ENCODE peak calls at places on chromosome 15, in ten cellular contexts. H, K, R, E, F, T, G, J, A and D are unnamed samples.
A peak's percentile ranks its signal among the peaks of the same experiment; 100 is the strongest.

GRCh38 chr15:68312701-68313204 is 35.2 kb downstream of the FEM1B start:
- DNase-seq in H (no peak), T (peak; percentile 31), J (no peak), G (no peak), F (no peak), R (peak; percentile 8), E (no peak), K (peak; percentile 15), A (peak; percentile 61), D (no peak)

GRCh38 chr15:82572311-82572710 is 32.1 kb upstream of the RPS17 start:
- DNase-seq in J (no peak), A (no peak), R (no peak), T (no peak), F (no peak), G (no peak), E (no peak), K (no peak), H (no peak), D (no peak)

GRCh38 chr15:56351957-56352506 is 13.2 kb upstream of the TEX9 start:
- DNase-seq in H (no peak), R (no peak), K (no peak), G (no peak), E (no peak), F (no peak), J (no peak), A (no peak), T (no peak), D (no peak)

GRCh38 chr15:52656412-52656811 is 22.8 kb downstream of the ATOSA start:
- DNase-seq in F (no peak), H (no peak), G (no peak), A (no peak), J (no peak), T (no peak), K (no peak), E (no peak), R (no peak), D (no peak)

GRCh38 chr15:87483468-87483867 is 773.1 kb downstream of the NTRK3 start:
- DNase-seq in T (no peak), F (no peak), R (no peak), K (no peak), G (no peak), J (no peak), H (no peak), E (no peak), A (no peak), D (no peak)

GRCh38 chr15:83322061-83322460 is 37.6 kb upstream of the BNC1 start:
- DNase-seq in H (no peak), A (no peak), E (no peak), F (no peak), K (no peak), J (no peak), R (no peak), G (no peak), T (no peak), D (no peak)

GRCh38 chr15:61549727-61550126 is 320.6 kb upstream of the RORA start:
- DNase-seq in R (no peak), F (no peak), T (peak; percentile 62), A (no peak), J (no peak), K (no peak), G (no peak), H (no peak), E (no peak), D (no peak)

GRCh38 chr15:59995568-59996349 is 8.4 kb upstream of the FOXB1 start:
- DNase-seq in T (no peak), R (no peak), E (no peak), A (no peak), K (no peak), G (no peak), F (no peak), H (no peak), J (no peak), D (no peak)

GRCh38 chr15:85405467-85405866 is 25.1 kb downstream of the AKAP13 start:
- DNase-seq in F (no peak), A (no peak), G (no peak), K (no peak), R (no peak), J (no peak), E (no peak), T (no peak), H (no peak), D (no peak)
- H3K4me1 ChIP-seq in F (peaks cover 14% of the 10 kb centered on the region), A (peaks cover 45% of the 10 kb centered on the region), G (peaks cover 72% of the 10 kb centered on the region), K (peaks cover 27% of the 10 kb centered on the region), R (peaks cover 59% of the 10 kb centered on the region), J (peaks cover 79% of the 10 kb centered on the region), E (peaks cover 63% of the 10 kb centered on the region), T (no peaks in the 10 kb centered on the region), H (peaks cover 19% of the 10 kb centered on the region), D (peaks cover 73% of the 10 kb centered on the region)

DNA sequence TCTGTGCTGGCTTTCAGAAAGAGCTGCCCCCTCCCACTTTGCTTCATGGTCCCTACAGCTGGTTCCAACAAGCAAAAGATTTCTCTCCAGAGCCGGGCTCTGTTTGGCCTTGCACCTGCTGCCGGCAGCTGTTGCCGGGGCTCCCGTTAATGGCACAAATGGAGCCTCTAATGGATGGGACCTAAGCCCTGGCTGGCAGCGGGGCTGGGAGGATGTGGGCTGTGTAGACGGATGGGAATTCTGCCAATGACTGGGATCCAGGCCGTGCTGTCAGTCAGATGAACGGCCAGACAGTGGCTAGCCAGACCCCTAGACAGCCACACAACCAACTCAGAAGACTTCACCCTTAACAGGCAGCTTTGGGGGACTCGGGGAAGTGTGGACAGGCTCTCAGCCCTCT is 88.0 kb downstream of the RPLP1 start:
- DNase-seq in H (no peak), A (no peak), G (no peak), J (no peak), F (no peak), T (no peak), K (no peak), R (no peak), E (no peak), D (peak; percentile 52)
- H3K4me1 ChIP-seq in H (no peaks in the 10 kb centered on the region), A (no peaks in the 10 kb centered on the region), G (no peaks in the 10 kb centered on the region), J (peaks cover under 1% of the 10 kb centered on the region), F (no peaks in the 10 kb centered on the region), T (no peaks in the 10 kb centered on the region), K (peaks cover 5% of the 10 kb centered on the region), R (peaks cover 25% of the 10 kb centered on the region), E (no peaks in the 10 kb centered on the region), D (peaks cover 18% of the 10 kb centered on the region)

GRCh38 chr15:85976102-85976501 is 103.6 kb upstream of the AGBL1 start:
- DNase-seq in J (no peak), E (no peak), G (no peak), H (no peak), A (no peak), R (no peak), F (no peak), K (no peak), T (no peak), D (no peak)

GRCh38 chr15:85973584-85974347 is 105.9 kb upstream of the AGBL1 start:
- DNase-seq in T (no peak), R (no peak), K (no peak), A (no peak), G (no peak), F (no peak), E (no peak), H (no peak), J (no peak), D (peak; percentile 52)

GRCh38 chr15:85974348-85974705 is 105.3 kb upstream of the AGBL1 start:
- DNase-seq in E (no peak), R (no peak), A (no peak), H (no peak), F (no peak), T (no peak), K (no peak), J (peak; percentile 33), G (no peak), D (no peak)

GRCh38 chr15:85974742-85975141 is 104.9 kb upstream of the AGBL1 start:
- DNase-seq in R (no peak), J (no peak), K (no peak), T (no peak), A (no peak), H (no peak), G (no peak), F (no peak), E (no peak), D (no peak)

DNA sequence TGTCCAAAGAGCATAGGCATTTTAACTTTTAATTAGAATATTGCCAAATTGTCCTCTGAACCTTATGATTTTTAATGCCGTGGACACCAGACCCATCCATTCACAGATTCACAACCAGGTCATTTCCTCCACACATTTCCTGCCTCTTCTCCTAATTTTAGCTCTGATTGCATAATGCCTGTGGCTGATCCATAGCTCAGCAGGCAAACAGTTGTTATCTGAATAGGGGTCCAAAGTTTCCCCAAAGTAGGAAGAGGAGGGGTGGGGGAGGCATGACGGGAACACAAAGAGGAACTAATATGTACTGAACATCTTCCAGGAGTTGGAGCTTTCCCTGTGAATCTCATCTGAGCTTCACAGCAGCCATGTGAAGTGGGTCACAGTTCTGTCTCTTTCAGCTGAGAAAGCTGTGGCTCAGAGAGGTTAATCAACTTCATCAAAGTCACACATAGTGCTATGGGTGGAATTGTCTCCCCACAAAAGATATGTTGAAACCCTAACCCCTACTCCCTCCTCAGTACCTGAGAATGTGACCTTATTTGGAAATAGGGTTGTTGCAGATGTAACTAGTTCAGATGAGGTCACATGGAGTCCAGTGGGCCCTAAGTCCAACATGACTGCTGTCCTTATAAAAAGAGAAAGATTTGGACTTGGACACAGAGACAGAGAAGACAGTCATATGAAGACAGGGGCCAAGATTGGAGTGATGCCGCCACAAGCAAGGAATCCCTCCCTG is 106.7 kb upstream of the AGBL1 start:
- DNase-seq in K (no peak), F (no peak), R (no peak), E (no peak), A (no peak), J (no peak), T (no peak), H (no peak), G (no peak), D (no peak)
- H3K4me1 ChIP-seq in K (no peaks in the 10 kb centered on the region), F (no peaks in the 10 kb centered on the region), R (no peaks in the 10 kb centered on the region), E (peaks cover 4% of the 10 kb centered on the region), A (no peaks in the 10 kb centered on the region), J (peaks cover 23% of the 10 kb centered on the region), T (no peaks in the 10 kb centered on the region), H (no peaks in the 10 kb centered on the region), G (no peaks in the 10 kb centered on the region), D (peaks cover 25% of the 10 kb centered on the region)

GRCh38 chr15:75702431-75702830 is 10.2 kb downstream of the CSPG4 start:
- DNase-seq in H (no peak), F (no peak), R (no peak), K (no peak), G (no peak), J (no peak), A (no peak), E (no peak), T (no peak), D (no peak)

GRCh38 chr15:75705854-75706681 is 6.6 kb downstream of the CSPG4 start:
- DNase-seq in F (no peak), H (no peak), G (no peak), T (no peak), R (no peak), A (no peak), E (no peak), J (no peak), K (no peak), D (no peak)

GRCh38 chr15:75706682-75706954 is 6.0 kb downstream of the CSPG4 start:
- DNase-seq in R (no peak), K (no peak), H (no peak), G (no peak), T (no peak), J (no peak), E (no peak), A (no peak), F (no peak), D (no peak)

GRCh38 chr15:75704263-75704615 is 8.4 kb downstream of the CSPG4 start:
- DNase-seq in A (no peak), E (no peak), T (no peak), F (no peak), R (no peak), G (no peak), K (no peak), H (no peak), J (no peak), D (no peak)

GRCh38 chr15:75704618-75705017 is 8.0 kb downstream of the CSPG4 start:
- DNase-seq in T (no peak), G (no peak), A (no peak), H (no peak), F (no peak), K (no peak), E (no peak), R (no peak), J (no peak), D (no peak)
- H3K4me1 ChIP-seq in T (no peaks in the 10 kb centered on the region), G (no peaks in the 10 kb centered on the region), A (peaks cover 2% of the 10 kb centered on the region), H (no peaks in the 10 kb centered on the region), F (no peaks in the 10 kb centered on the region), K (peaks cover 11% of the 10 kb centered on the region), E (peaks cover 17% of the 10 kb centered on the region), R (no peaks in the 10 kb centered on the region), J (peaks cover 17% of the 10 kb centered on the region), D (peaks cover 31% of the 10 kb centered on the region)